ENCODE peak calls at places on chromosomes 12 and 14, in four cellular contexts. O is H1, C is HepG2, X is GM12878. I is an unnamed sample.

GRCh38 chr12:53978477-53979356 is 4.0 kb upstream of the HOTAIR start:
- DNase-seq in O (no peak), C (peak), X (no peak), I (no peak)

GRCh38 chr14:75298187-75298985 is 19.8 kb downstream of the FOS start:
- DNase-seq in X (no peak), C (no peak), O (no peak), I (no peak)

GRCh38 chr12:116265361-116266128 is 11.9 kb downstream of the MED13L start:
- DNase-seq in C (no peak), X (no peak), O (no peak), I (no peak)

GRCh38 chr12:95214466-95214865 is 2.8 kb downstream of the FGD6 start:
- DNase-seq in O (no peak), C (no peak), X (no peak), I (no peak)

GRCh38 chr14:105199093-105199492 is 18.0 kb upstream of the NUDT14 start:
- DNase-seq in X (no peak), O (no peak), C (no peak), I (no peak)

GRCh38 chr12:31868980-31869379 is 90.2 kb upstream of the RESF1 start:
- DNase-seq in X (no peak), O (no peak), C (no peak), I (no peak)

GRCh38 chr14:78358631-78359030 is 188.5 kb downstream of the NRXN3 start:
- DNase-seq in O (no peak), X (no peak), C (no peak), I (no peak)

GRCh38 chr12:87667378-87667777 is 361.8 kb downstream of the C12orf50 start:
- DNase-seq in O (no peak), X (no peak), C (no peak), I (no peak)

GRCh38 chr14:49962616-49963015 is 69.7 kb downstream of the ARF6 start:
- DNase-seq in X (no peak), C (no peak), O (no peak), I (no peak)
- TF ChIP-seq YY1 in X (peak), C (no peak), O (no peak), I (no peak)

DNA sequence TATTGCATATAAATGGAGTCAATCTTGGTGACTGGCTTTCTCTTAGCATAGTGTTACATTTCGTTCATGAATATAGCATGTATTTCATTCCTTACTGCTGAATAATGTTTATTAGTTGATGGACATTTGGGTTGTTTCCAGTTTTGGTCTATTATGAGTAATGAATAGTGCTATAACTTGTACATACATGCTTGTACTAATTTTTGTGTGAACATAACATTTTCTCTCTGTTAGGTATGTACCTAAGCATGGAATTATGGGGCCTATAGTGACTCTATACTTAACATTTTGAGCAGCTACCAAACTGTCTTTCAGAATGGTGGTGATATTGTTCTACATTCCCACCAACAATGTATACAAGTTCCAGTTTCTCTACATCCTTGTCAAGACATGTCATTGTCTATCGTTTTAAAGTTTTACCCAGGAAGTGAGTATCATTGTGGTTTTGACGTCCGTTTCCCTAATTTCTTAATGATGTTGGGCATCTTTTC is 23.1 kb downstream of the ATP2A2 start:
- DNase-seq in X (no peak), O (no peak), C (no peak), I (no peak)
- H3K4me3 ChIP-seq in X (no peak), O (no peak), C (no peak), I (no peak)

GRCh38 chr12:101745481-101745880 is 6.2 kb upstream of the SYCP3 start:
- DNase-seq in O (no peak), X (no peak), C (no peak), I (no peak)
- TF ChIP-seq SUZ12 in O (no peak), X (no peak), C (no peak), I (no peak)

GRCh38 chr12:55675671-55676070 is 32.0 kb downstream of the ITGA7 start:
- DNase-seq in X (no peak), C (no peak), O (no peak), I (no peak)

GRCh38 chr12:55681142-55682077 is 26.3 kb downstream of the ITGA7 start:
- DNase-seq in C (peak), X (no peak), O (peak), I (peak)

GRCh38 chr12:55673638-55674037 is 34.1 kb downstream of the ITGA7 start:
- DNase-seq in X (peak), O (no peak), C (no peak), I (no peak)

GRCh38 chr12:55679691-55680090 is 28.0 kb downstream of the ITGA7 start:
- DNase-seq in X (no peak), O (no peak), C (no peak), I (no peak)

DNA sequence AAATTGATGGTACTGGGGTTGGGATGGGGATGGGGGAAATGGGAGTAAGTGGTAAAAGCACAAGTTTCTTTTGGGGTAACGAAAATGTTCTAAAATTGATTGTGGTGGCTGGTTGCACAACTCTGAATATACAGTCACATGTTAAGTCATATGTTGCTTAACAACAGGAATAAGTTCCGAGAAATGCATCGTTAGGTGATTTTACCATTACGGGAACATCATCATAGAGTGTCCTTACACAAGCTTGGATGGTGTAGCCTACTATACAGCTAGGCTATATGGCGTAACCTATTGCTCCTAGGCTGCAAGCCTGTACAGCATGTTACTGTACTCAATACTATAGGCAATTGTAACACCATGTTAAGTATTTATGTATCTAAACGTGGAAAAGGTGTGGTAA is 31.0 kb downstream of the ITGA7 start:
- DNase-seq in C (no peak), O (no peak), X (no peak), I (no peak)
- TF ChIP-seq YY1 in C (no peak), O (no peak), X (no peak), I (no peak)

GRCh38 chr12:6057693-6058092 is 66.8 kb downstream of the VWF start:
- DNase-seq in X (no peak), C (no peak), O (peak), I (peak)
- H3K4me3 ChIP-seq in X (no peak), C (no peak), O (peak), I (peak)

DNA sequence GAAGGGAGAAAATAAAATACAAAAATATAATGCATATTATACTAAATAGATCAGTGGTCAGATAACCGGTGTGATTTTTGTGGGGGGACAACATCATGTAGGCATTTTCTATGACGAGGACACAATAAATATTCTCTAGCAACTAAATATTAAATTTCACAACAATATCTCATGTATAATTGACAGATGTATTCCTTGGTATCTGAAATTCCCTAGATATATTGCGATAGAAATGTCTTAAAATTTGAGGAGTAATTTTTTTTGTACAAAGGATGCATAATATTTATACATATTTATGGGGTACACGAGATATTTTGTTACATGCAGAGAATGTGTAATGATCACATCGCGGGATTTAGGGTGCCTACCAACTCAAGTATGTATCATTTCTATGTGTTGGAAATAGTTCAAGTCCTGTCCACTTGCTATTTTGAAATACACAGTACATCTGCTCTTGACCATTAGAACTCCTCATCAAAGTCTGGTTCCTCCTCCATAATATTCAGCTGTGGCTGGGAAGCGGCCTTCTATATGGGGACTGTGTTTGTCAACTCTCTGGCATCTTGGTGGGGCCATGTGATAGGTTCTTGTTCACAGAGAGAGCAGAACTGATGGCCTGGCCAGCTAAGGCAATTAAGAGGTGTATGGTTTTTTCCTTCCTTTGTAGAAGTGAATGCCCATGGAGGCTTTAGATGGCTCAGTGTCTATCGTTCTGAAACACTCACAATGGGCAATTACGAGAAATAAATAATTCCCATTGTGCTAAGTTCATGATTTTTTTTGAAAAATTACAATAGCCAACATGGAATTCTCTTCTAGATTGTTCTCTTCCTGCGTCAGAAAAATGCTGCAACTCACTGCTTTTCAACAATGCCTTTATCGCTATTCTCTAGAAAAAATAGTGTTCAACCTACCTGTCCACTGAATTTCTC is 8.8 kb downstream of the A2M start:
- DNase-seq in O (no peak), C (no peak), X (no peak), I (no peak)
- TF ChIP-seq SUZ12 in O (no peak), C (no peak), X (no peak), I (no peak)

GRCh38 chr14:35113308-35113950 is 8.4 kb downstream of the PPP2R3C start:
- DNase-seq in X (no peak), O (no peak), C (no peak), I (no peak)
- TF ChIP-seq YY1 in X (no peak), O (no peak), C (no peak), I (no peak)

GRCh38 chr14:101475468-101476257 is 85.6 kb upstream of the DIO3 start:
- DNase-seq in X (no peak), C (peak), O (no peak), I (no peak)
- H3K4me3 ChIP-seq in X (no peak), C (no peak), O (no peak), I (no peak)

GRCh38 chr14:62739647-62740046 is 305.6 kb downstream of the KCNH5 start:
- DNase-seq in C (no peak), O (no peak), X (no peak), I (no peak)
- TF ChIP-seq SUZ12 in C (no peak), O (no peak), X (no peak), I (no peak)